ENCODE peak calls at places on chromosomes 1 and 21, in six cellular contexts. J is fibroblast of mammary gland, F is right cardiac atrium, W is mammary epithelial cell, Y is kidney epithelial cell, V is colonic mucosa. X is an unnamed sample.

GRCh38 chr1:210907406-210907805 is 226.5 kb downstream of the KCNH1 start:
- DNase-seq in J (no peak), F (no peak), W (no peak), Y (no peak), V (no peak), X (no peak)

GRCh38 chr1:30744060-30744756 is 13.4 kb downstream of the LAPTM5 start:
- DNase-seq in J (peak), F (no peak), W (peak), Y (no peak), V (no peak), X (no peak)

GRCh38 chr1:192462630-192463029 is 112.9 kb upstream of the RGS1 start:
- DNase-seq in J (no peak), F (no peak), W (no peak), Y (no peak), V (no peak), X (no peak)

GRCh38 chr1:55063562-55063942 is 24.2 kb downstream of the PCSK9 start:
- DNase-seq in J (no peak), F (no peak), W (no peak), Y (no peak), V (no peak), X (no peak)

GRCh38 chr1:110551278-110551809 is 32.4 kb upstream of the KCNA10 start:
- DNase-seq in J (no peak), F (no peak), W (no peak), Y (no peak), V (no peak), X (no peak)

GRCh38 chr1:239997515-239998311 is 94.0 kb upstream of the FMN2 start:
- DNase-seq in J (no peak), F (peak), W (no peak), Y (no peak), V (no peak), X (no peak)

GRCh38 chr1:25576459-25577150 is 33.2 kb downstream of the LDLRAP1 start:
- DNase-seq in J (no peak), F (no peak), W (no peak), Y (no peak), V (no peak), X (no peak)

GRCh38 chr1:181469829-181470228 is 13.5 kb upstream of the CACNA1E start:
- DNase-seq in J (peak), F (no peak), W (peak), Y (peak), V (no peak), X (peak)

GRCh38 chr1:11151854-11152612 is 37.1 kb upstream of the ANGPTL7 start:
- DNase-seq in J (peak), F (no peak), W (no peak), Y (no peak), V (no peak), X (no peak)

GRCh38 chr1:178528963-178529355 is 16.1 kb downstream of the TEX35 start:
- DNase-seq in J (no peak), F (no peak), W (no peak), Y (no peak), V (no peak), X (no peak)

GRCh38 chr1:41642922-41643321 is 158.4 kb upstream of the EDN2 start:
- DNase-seq in J (no peak), F (no peak), W (no peak), Y (no peak), V (no peak), X (no peak)

GRCh38 chr1:58391056-58391455 is 155.5 kb downstream of the OMA1 start:
- DNase-seq in J (no peak), F (peak), W (no peak), Y (no peak), V (no peak), X (no peak)

GRCh38 chr1:184386271-184387068 is at the start of gene C1orf21:
- DNase-seq in J (peak), F (peak), W (peak), Y (peak), V (peak), X (no peak)

GRCh38 chr1:3284691-3285090 is 169.8 kb upstream of the ARHGEF16 start:
- DNase-seq in J (no peak), F (no peak), W (no peak), Y (no peak), V (no peak), X (no peak)

GRCh38 chr1:42816600-42817439 is at the start of the genes ERMAP and SVBP:
- DNase-seq in J (peak), F (peak), W (peak), Y (no peak), V (peak), X (no peak)

GRCh38 chr1:42817440-42817767 is 207 bp upstream of the SVBP start:
- DNase-seq in J (no peak), F (no peak), W (no peak), Y (no peak), V (no peak), X (no peak)

GRCh38 chr1:42820813-42821212 is 3.6 kb upstream of the SVBP start:
- DNase-seq in J (no peak), F (no peak), W (no peak), Y (no peak), V (no peak), X (no peak)

GRCh38 chr1:42817976-42818375 is 779 bp upstream of the SVBP start:
- DNase-seq in J (no peak), F (no peak), W (no peak), Y (no peak), V (no peak), X (no peak)

DNA sequence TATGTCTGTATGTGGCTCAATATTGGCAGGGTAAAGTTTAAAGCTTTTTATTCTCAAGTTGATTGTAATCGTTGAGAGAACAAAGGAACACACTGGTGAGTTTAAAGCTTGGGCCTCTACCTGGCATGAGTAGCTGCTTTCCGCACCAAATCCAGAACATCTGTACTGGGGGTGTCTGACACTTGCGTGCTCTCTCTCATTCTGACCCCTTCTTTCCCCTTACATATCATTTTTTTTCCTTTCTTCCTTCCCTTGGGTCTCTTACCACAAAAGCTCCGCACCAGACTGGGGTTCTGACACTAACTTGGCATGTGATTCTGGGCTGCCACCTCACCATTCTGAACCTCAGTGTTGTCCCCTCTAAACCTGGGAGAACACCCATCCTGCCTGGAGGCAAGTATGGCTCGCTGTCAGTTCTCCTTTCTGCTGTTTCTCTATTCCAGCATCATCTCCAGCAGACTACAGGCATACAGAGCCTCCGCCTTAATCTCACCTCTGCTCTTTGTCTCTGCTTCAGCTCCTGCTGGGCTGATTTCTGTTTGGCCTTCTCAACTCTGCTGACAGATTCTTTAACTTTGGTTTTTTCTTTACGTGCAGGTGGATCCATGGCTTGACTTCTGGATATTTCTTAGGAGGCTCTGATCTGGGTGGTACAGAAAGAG is 853 bp upstream of the ERMAP start:
- DNase-seq in J (peak), F (no peak), W (peak), Y (no peak), V (no peak), X (no peak)
- H3K4me3 ChIP-seq in J (peak), F (peak), W (peak), Y (peak), V (peak), X (peak)

GRCh38 chr1:37999434-38000232 is 5.7 kb downstream of the FHL3 start:
- DNase-seq in J (peak), F (peak), W (no peak), Y (no peak), V (no peak), X (no peak)

GRCh38 chr1:38000233-38000528 is 5.1 kb downstream of the FHL3 start:
- DNase-seq in J (no peak), F (no peak), W (no peak), Y (no peak), V (no peak), X (no peak)

GRCh38 chr1:37998089-37998808 is 7.1 kb downstream of the FHL3 start:
- DNase-seq in J (no peak), F (no peak), W (no peak), Y (no peak), V (no peak), X (no peak)

GRCh38 chr1:37998913-37999433 is 6.3 kb downstream of the FHL3 start:
- DNase-seq in J (no peak), F (no peak), W (no peak), Y (no peak), V (no peak), X (no peak)

GRCh38 chr1:38000529-38001453 is 4.5 kb downstream of the FHL3 start:
- DNase-seq in J (peak), F (peak), W (peak), Y (no peak), V (no peak), X (no peak)
- H3K4me3 ChIP-seq in J (peak), F (no peak), W (no peak), Y (no peak), V (no peak), X (peak)

DNA sequence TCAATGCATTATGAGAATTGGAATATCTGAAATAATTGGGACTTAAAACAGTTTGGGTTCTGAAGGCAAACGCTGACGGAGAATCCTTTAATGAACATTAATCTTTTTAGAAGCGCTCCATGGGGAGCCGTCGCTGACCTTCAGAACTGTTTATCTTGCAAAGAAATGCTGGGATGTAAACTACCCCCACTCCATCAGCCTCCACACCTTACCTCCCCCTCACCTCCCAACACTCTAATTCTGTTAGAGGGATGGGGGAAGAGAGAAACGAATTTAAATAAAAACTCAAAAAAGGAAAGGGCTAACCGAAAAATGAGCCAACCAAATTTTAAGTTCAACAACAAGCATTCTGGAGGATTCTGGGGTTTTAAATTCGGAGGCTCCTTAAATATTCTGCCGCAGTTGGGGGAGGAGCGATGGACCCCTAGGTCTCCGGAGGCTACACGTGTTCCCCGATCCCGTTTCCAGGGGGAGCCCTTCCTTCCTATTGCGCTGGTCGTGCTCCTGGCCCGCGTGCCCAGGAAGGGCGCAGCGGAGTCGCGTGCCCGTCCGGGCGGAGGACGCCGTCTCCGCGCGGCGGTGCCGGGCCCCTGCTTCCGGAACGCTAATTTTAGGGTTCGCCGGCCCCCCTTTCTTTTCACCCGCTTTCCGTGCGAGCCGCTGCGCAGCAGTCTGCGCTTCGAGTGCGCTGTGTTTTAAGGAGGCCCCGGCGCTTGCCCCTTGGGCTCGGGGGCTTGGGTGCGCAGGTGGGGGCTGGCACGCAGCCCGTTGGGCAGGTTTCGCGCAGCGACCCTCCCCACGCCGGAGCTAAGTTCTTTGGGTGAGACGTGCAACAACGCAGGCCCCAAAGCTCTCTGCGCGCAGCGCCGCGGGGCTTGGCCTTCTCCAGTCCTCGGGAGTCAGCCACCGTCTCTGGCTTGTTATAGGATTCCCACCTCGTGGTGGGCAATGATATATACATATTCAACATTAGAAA is 43.8 kb upstream of the DNAJC6 start:
- DNase-seq in J (peak), F (peak), W (peak), Y (no peak), V (peak), X (no peak)
- H3K4me3 ChIP-seq in J (peak), F (peak), W (peak), Y (peak), V (peak), X (peak)

GRCh38 chr21:36964832-36965719 is 1.4 kb downstream of the HLCS start:
- DNase-seq in J (no peak), F (no peak), W (no peak), Y (no peak), V (no peak), X (no peak)
- H3K4me3 ChIP-seq in J (peak), F (no peak), W (peak), Y (no peak), V (peak), X (peak)